ENCODE peak calls at places on chromosomes 7 and 10, in six cellular contexts. V, K, E, A, D and W are unnamed samples.

GRCh38 chr7:11458736-11459483 is 373.1 kb downstream of the THSD7A start:
- DNase-seq in V (peak), K (peak), E (no peak), A (no peak), D (no peak), W (no peak)

GRCh38 chr7:51310131-51310583 is 6.5 kb downstream of the COBL start:
- DNase-seq in V (no peak), K (no peak), E (no peak), A (peak), D (no peak), W (no peak)

GRCh38 chr7:99407849-99408346 is 499 bp downstream of the PDAP1 start:
- DNase-seq in V (peak), K (peak), E (no peak), A (no peak), D (peak), W (no peak)

GRCh38 chr10:101138788-101139420 is 7.8 kb downstream of the TLX1 start:
- DNase-seq in V (no peak), K (no peak), E (no peak), A (no peak), D (no peak), W (no peak)

GRCh38 chr7:35253680-35254495 is at the start of gene TBX20:
- DNase-seq in V (peak), K (peak), E (no peak), A (peak), D (peak), W (peak)

GRCh38 chr10:72784551-72785421 is 92.8 kb downstream of the MCU start:
- DNase-seq in V (peak), K (peak), E (peak), A (no peak), D (peak), W (no peak)

GRCh38 chr7:99124636-99125504 is 19.0 kb downstream of the SMURF1 start:
- DNase-seq in V (no peak), K (no peak), E (no peak), A (no peak), D (peak), W (no peak)

GRCh38 chr10:4025339-4025738 is 240.3 kb upstream of the KLF6 start:
- DNase-seq in V (no peak), K (no peak), E (no peak), A (no peak), D (peak), W (no peak)

GRCh38 chr10:115093776-115094361 is 704 bp downstream of the ATRNL1 start:
- DNase-seq in V (no peak), K (peak), E (peak), A (peak), D (peak), W (peak)

GRCh38 chr7:129529643-129530042 is 27.3 kb downstream of the SMKR1 start:
- DNase-seq in V (no peak), K (no peak), E (no peak), A (no peak), D (peak), W (peak)

GRCh38 chr7:117666019-117666418 is 186.2 kb downstream of the CFTR start:
- DNase-seq in V (peak), K (peak), E (no peak), A (no peak), D (peak), W (no peak)

GRCh38 chr7:56083150-56083785 is 9.5 kb downstream of the PHKG1 start:
- DNase-seq in V (no peak), K (no peak), E (no peak), A (no peak), D (no peak), W (no peak)

GRCh38 chr10:14803827-14804226 is 29.1 kb upstream of the FAM107B start:
- DNase-seq in V (no peak), K (no peak), E (no peak), A (no peak), D (no peak), W (no peak)

GRCh38 chr7:93228302-93228701 is 2.0 kb upstream of the HEPACAM2 start:
- DNase-seq in V (peak), K (peak), E (peak), A (no peak), D (peak), W (no peak)

GRCh38 chr10:31004611-31005193 is 27.0 kb downstream of the ZNF438 start:
- DNase-seq in V (peak), K (peak), E (no peak), A (no peak), D (no peak), W (no peak)

GRCh38 chr10:4281207-4281825 is 496.3 kb upstream of the KLF6 start:
- DNase-seq in V (no peak), K (peak), E (no peak), A (no peak), D (no peak), W (no peak)

GRCh38 chr7:45259966-45260646 is 102.5 kb downstream of the RAMP3 start:
- DNase-seq in V (peak), K (peak), E (peak), A (peak), D (peak), W (peak)

GRCh38 chr10:114932945-114933344 is 5.0 kb upstream of the TRUB1 start:
- DNase-seq in V (no peak), K (no peak), E (no peak), A (no peak), D (no peak), W (no peak)

GRCh38 chr7:28298870-28299484 is 113.3 kb upstream of the CREB5 start:
- DNase-seq in V (peak), K (peak), E (peak), A (peak), D (peak), W (peak)

GRCh38 chr7:116528008-116528789 is 3.4 kb downstream of the CAV1 start:
- DNase-seq in V (peak), K (peak), E (no peak), A (no peak), D (peak), W (no peak)

GRCh38 chr10:93220315-93221170 is 146.8 kb downstream of the CYP26A1 start:
- DNase-seq in V (no peak), K (no peak), E (no peak), A (peak), D (peak), W (peak)

GRCh38 chr10:87635498-87636312 is 24.0 kb upstream of the PAPSS2 start:
- DNase-seq in V (peak), K (peak), E (no peak), A (no peak), D (peak), W (no peak)

GRCh38 chr7:6252310-6252709 is 20.1 kb downstream of the CYTH3 start:
- DNase-seq in V (peak), K (peak), E (no peak), A (no peak), D (no peak), W (no peak)

GRCh38 chr7:95781967-95782586 is 9.7 kb downstream of the DYNC1I1 start:
- DNase-seq in V (no peak), K (no peak), E (no peak), A (no peak), D (no peak), W (no peak)

GRCh38 chr7:137036768-137037167 is 168.3 kb downstream of the CHRM2 start:
- DNase-seq in V (peak), K (no peak), E (no peak), A (no peak), D (no peak), W (no peak)

GRCh38 chr7:27143022-27143949 is at the start of gene HOXA5:
- DNase-seq in V (peak), K (peak), E (peak), A (peak), D (peak), W (peak)

GRCh38 chr7:24755541-24756416 is 1.5 kb downstream of the GSDME start:
- DNase-seq in V (peak), K (peak), E (no peak), A (no peak), D (peak), W (no peak)

GRCh38 chr7:74479961-74480829 is 26.5 kb downstream of the GTF2IRD1 start:
- DNase-seq in V (peak), K (peak), E (peak), A (peak), D (peak), W (peak)

GRCh38 chr7:143407296-143408246 is 1.1 kb downstream of the EPHA1 start:
- DNase-seq in V (no peak), K (no peak), E (no peak), A (no peak), D (no peak), W (no peak)

GRCh38 chr7:143410523-143411004 is 1.9 kb upstream of the EPHA1 start:
- DNase-seq in V (peak), K (no peak), E (no peak), A (no peak), D (no peak), W (peak)

GRCh38 chr7:143408686-143409551 is at the start of gene EPHA1:
- DNase-seq in V (no peak), K (no peak), E (no peak), A (peak), D (peak), W (peak)

GRCh38 chr7:143405671-143406352 is 2.8 kb downstream of the EPHA1 start:
- DNase-seq in V (no peak), K (no peak), E (no peak), A (peak), D (no peak), W (peak)

DNA sequence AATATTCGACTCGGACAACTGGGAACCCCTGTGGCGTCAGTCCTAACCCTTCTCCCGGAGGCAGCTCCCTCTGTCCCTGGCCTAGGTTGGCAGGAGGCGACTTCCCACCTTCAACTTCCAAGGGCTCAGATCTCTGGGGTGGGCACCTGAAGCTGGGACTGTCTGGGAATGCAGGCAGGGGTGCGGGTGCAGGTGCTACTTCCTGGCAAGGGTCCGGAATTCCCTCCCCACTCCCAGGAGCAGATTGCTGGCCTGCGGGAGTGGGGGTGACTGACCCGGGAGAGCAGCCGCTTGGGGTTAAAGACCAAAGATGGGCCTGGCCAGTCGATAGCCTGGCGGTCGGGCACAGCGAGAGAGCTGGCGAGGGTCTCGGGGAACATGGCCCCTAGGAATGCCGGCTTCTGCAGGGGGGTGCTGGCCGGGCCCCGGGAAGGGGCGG is 390 bp downstream of the EPHA1 start:
- DNase-seq in V (no peak), K (no peak), E (no peak), A (no peak), D (no peak), W (no peak)
- H4K91ac ChIP-seq in V (no peak), K (no peak), E (no peak), A (peak), D (peak), W (no peak)

GRCh38 chr7:66186991-66187390 is 18.1 kb upstream of the TPST1 start:
- DNase-seq in V (no peak), K (no peak), E (no peak), A (no peak), D (no peak), W (no peak)
- H4K91ac ChIP-seq in V (no peak), K (no peak), E (no peak), A (no peak), D (no peak), W (no peak)

GRCh38 chr7:40354736-40355135 is 219.9 kb downstream of the SUGCT start:
- DNase-seq in V (peak), K (no peak), E (no peak), A (no peak), D (no peak), W (no peak)

GRCh38 chr7:40356312-40356711 is 221.5 kb downstream of the SUGCT start:
- DNase-seq in V (peak), K (no peak), E (no peak), A (no peak), D (no peak), W (no peak)

DNA sequence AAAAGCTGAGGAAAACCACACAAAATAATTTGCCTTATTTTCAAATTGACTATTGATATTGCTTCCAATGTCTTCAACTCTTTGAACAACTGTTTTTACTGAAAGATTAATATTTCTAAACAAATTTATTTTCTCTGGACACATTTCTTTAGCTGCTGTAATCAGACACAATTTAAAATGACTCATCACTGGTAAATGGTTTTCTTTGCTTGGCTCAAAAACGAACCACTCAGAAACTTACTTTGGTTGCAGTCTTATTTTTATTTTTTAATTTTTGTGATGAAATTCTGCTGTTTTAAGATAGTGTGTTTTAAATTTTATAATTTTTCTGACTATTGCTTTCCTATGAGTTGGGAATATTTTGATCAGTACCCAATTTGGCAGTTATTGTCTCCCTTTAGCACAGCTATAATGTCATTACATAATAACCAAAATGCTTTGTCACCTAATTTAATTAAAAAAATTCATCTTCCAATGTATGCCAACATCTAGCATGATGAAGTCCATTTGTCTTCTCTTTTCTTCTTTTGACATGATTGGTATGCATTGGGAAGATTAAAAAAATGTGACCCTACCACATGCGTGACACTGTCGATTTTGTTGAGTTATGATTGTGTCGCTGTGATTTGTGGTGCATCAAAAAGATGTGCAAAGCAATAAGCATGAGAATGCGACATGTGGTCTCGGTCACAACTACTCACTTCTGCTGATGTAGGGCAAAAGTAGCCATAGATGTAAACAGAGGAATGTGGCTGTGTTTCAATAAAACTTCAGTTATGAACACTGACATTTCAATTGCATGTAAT is 222.3 kb downstream of the SUGCT start:
- DNase-seq in V (peak), K (peak), E (no peak), A (no peak), D (peak), W (no peak)
- H4K91ac ChIP-seq in V (no peak), K (no peak), E (no peak), A (no peak), D (no peak), W (no peak)

GRCh38 chr7:140564643-140565042 is 76.0 kb downstream of the DENND2A start:
- DNase-seq in V (no peak), K (no peak), E (no peak), A (no peak), D (no peak), W (no peak)
- H4K91ac ChIP-seq in V (peak), K (no peak), E (no peak), A (no peak), D (no peak), W (no peak)

DNA sequence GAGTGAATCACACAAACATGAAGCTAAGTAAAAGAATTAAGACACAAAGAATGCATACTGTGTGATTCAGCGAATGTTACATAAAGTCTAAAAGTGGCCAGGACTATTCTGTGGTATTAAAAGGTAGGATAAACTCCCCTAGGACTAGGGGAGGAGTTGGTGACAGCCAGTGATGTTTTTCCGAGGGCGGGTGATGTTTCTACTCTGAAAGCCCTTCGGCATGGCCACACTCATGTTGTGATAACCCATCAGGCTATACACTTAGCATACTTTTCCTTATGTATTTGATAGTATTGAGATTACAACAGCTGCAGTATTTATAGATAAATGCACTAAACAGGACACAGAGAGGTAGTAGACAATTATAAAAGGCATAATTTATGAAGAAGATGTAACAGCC is 15.8 kb upstream of the CYP2E1 start:
- DNase-seq in V (no peak), K (no peak), E (no peak), A (no peak), D (no peak), W (no peak)
- H4K91ac ChIP-seq in V (no peak), K (no peak), E (no peak), A (no peak), D (no peak), W (no peak)

DNA sequence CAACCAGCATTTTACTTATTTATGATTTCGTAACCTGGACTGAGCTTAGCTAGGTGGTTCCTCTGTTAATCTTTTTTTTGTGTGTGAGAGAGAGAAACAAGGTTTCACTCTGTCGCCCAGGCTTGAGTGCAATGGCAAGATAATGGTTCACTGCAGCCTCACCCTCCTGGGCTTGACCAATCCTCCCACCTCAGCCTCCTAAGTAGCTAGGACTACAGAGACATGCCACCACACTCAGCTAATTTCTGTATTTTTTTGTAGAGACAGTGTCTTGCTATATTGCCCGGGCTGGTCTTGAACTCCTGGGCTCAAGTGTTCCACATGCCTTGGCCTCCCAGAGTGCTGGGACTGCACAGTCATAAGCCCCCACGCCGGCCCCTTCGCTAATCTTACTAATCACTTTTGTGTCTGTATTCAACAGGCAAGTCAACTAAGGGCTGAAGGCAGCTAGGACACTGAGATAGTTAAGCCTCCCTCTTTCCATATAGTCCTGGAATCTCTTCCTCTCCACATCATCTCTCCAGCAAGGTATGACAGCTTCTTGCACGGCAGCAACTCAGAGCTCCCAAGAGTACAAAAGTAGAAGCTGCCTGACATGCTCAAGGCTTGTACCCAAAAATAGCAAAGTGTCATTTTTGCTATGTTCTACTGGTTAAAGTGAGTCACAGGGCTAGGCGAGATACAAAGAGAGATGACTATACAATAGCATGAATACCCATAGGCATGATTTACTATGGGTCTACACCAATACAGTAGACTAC is 11.3 kb downstream of the KMT2C start:
- DNase-seq in V (peak), K (peak), E (no peak), A (no peak), D (peak), W (no peak)
- H4K91ac ChIP-seq in V (no peak), K (no peak), E (no peak), A (no peak), D (no peak), W (no peak)

DNA sequence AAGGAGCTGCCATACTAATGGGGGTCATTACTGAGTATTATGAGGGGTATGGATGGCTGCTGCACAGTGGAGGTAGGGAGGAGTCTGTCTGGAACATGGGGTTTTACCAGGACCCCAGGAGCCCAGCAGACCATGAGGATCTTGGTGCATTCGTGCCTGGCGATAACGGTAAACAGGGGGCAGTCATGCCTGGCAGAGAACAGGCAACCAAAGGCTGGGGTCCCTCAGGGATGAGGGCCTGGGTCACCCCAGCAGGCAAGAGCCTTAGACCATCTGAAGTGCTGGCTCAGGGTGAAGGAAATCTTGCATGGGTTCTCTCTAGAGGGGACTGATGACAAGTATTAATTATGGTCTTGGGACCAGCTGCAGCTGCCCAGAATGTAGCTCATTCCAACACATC is 46.1 kb downstream of the MYL10 start:
- DNase-seq in V (no peak), K (no peak), E (no peak), A (no peak), D (no peak), W (no peak)
- H4K91ac ChIP-seq in V (no peak), K (no peak), E (no peak), A (no peak), D (no peak), W (no peak)

GRCh38 chr7:126501617-126502016 is 751.1 kb downstream of the GRM8 start:
- DNase-seq in V (no peak), K (no peak), E (no peak), A (no peak), D (no peak), W (no peak)
- H4K91ac ChIP-seq in V (no peak), K (no peak), E (no peak), A (no peak), D (no peak), W (no peak)

GRCh38 chr10:124389613-124390361 is 28.9 kb downstream of the OAT start:
- DNase-seq in V (no peak), K (no peak), E (no peak), A (no peak), D (peak), W (no peak)

GRCh38 chr10:124390788-124391187 is 27.9 kb downstream of the OAT start:
- DNase-seq in V (no peak), K (no peak), E (no peak), A (no peak), D (no peak), W (no peak)

GRCh38 chr10:124392651-124393342 is 25.9 kb downstream of the OAT start:
- DNase-seq in V (no peak), K (no peak), E (no peak), A (no peak), D (no peak), W (no peak)

GRCh38 chr10:124388823-124389612 is 29.7 kb downstream of the OAT start:
- DNase-seq in V (peak), K (peak), E (peak), A (peak), D (peak), W (peak)

DNA sequence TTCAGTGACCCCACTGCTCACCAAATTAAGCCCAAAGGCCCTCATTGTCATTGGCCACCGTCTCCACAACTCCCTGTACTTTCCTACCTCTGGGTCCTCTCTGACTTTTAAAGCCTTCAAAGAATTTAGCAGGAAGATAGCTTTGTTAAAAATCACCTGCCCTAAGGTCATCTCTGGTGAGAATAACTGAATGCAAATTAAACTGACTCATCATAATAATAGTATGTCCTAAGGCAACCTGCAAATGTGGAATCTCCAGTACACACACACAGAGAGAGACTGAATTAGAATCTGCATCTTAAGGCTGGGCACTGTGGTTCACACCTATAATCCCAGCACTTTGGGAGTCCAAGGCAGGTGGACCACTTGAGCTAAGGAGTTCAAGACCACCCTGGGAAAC is 24.1 kb downstream of the OAT start:
- DNase-seq in V (no peak), K (no peak), E (no peak), A (no peak), D (peak), W (no peak)
- H4K91ac ChIP-seq in V (no peak), K (no peak), E (no peak), A (no peak), D (no peak), W (no peak)

GRCh38 chr10:131874991-131875451 is 25.8 kb upstream of the PPP2R2D start:
- DNase-seq in V (peak), K (peak), E (peak), A (peak), D (peak), W (peak)
- H4K91ac ChIP-seq in V (no peak), K (no peak), E (no peak), A (no peak), D (no peak), W (no peak)